ENCODE peak calls at places on chromosomes 4 and X, in four cellular contexts. One of them, this sample, is unnamed.

GRCh38 chr4:57490520-57490919 is 380.3 kb upstream of the IGFBP7 start:
- DNase-seq in endothelial cell of umbilical vein: no peak
- DNase-seq in IMR-90: no peak
- DNase-seq in stomach: no peak
- DNase-seq in this sample: no peak

GRCh38 chrX:37380920-37381319 is 31.8 kb downstream of the PRRG1 start:
- DNase-seq in endothelial cell of umbilical vein: peak
- DNase-seq in IMR-90: peak
- DNase-seq in stomach: no peak
- DNase-seq in this sample: no peak

GRCh38 chr4:8647626-8648025 is 55.1 kb downstream of the CPZ start:
- DNase-seq in endothelial cell of umbilical vein: no peak
- DNase-seq in IMR-90: no peak
- DNase-seq in stomach: peak
- DNase-seq in this sample: peak

GRCh38 chrX:94961730-94962129 is 1287.7 kb downstream of the FAM133A start:
- DNase-seq in endothelial cell of umbilical vein: no peak
- DNase-seq in IMR-90: no peak
- DNase-seq in stomach: no peak
- DNase-seq in this sample: no peak

GRCh38 chr4:178577933-178578332 is 1135.7 kb upstream of the AGA start:
- DNase-seq in endothelial cell of umbilical vein: no peak
- DNase-seq in IMR-90: no peak
- DNase-seq in stomach: no peak
- DNase-seq in this sample: no peak

GRCh38 chr4:105979506-105979905 is 84.2 kb downstream of the NPNT start:
- DNase-seq in endothelial cell of umbilical vein: no peak
- DNase-seq in IMR-90: no peak
- DNase-seq in stomach: no peak
- DNase-seq in this sample: no peak

GRCh38 chr4:33060873-33061542 is 2340.8 kb downstream of the PCDH7 start:
- DNase-seq in endothelial cell of umbilical vein: no peak
- DNase-seq in IMR-90: peak
- DNase-seq in stomach: no peak
- DNase-seq in this sample: no peak

GRCh38 chrX:7330971-7331746 is 183.2 kb upstream of the PUDP start:
- DNase-seq in endothelial cell of umbilical vein: no peak
- DNase-seq in IMR-90: peak
- DNase-seq in stomach: no peak
- DNase-seq in this sample: no peak

GRCh38 chrX:120286733-120287512 is 24.3 kb downstream of the TMEM255A start:
- DNase-seq in endothelial cell of umbilical vein: no peak
- DNase-seq in IMR-90: no peak
- DNase-seq in stomach: no peak
- DNase-seq in this sample: no peak

GRCh38 chrX:67724359-67725110 is 180.7 kb downstream of the AR start:
- DNase-seq in endothelial cell of umbilical vein: no peak
- DNase-seq in IMR-90: no peak
- DNase-seq in stomach: no peak
- DNase-seq in this sample: no peak

GRCh38 chr4:82789377-82789776 is 9.2 kb downstream of the SCD5 start:
- DNase-seq in endothelial cell of umbilical vein: no peak
- DNase-seq in IMR-90: no peak
- DNase-seq in stomach: no peak
- DNase-seq in this sample: no peak

GRCh38 chr4:7169134-7169533 is 23.2 kb upstream of the SORCS2 start:
- DNase-seq in endothelial cell of umbilical vein: no peak
- DNase-seq in IMR-90: no peak
- DNase-seq in stomach: no peak
- DNase-seq in this sample: peak

GRCh38 chr4:62901101-62901500 is 1508.1 kb downstream of the TECRL start:
- DNase-seq in endothelial cell of umbilical vein: no peak
- DNase-seq in IMR-90: no peak
- DNase-seq in stomach: no peak
- DNase-seq in this sample: no peak

GRCh38 chr4:62896721-62897120 is 1512.5 kb downstream of the TECRL start:
- DNase-seq in endothelial cell of umbilical vein: no peak
- DNase-seq in IMR-90: no peak
- DNase-seq in stomach: no peak
- DNase-seq in this sample: peak

GRCh38 chr4:62898115-62898514 is 1511.1 kb downstream of the TECRL start:
- DNase-seq in endothelial cell of umbilical vein: no peak
- DNase-seq in IMR-90: no peak
- DNase-seq in stomach: no peak
- DNase-seq in this sample: peak

DNA sequence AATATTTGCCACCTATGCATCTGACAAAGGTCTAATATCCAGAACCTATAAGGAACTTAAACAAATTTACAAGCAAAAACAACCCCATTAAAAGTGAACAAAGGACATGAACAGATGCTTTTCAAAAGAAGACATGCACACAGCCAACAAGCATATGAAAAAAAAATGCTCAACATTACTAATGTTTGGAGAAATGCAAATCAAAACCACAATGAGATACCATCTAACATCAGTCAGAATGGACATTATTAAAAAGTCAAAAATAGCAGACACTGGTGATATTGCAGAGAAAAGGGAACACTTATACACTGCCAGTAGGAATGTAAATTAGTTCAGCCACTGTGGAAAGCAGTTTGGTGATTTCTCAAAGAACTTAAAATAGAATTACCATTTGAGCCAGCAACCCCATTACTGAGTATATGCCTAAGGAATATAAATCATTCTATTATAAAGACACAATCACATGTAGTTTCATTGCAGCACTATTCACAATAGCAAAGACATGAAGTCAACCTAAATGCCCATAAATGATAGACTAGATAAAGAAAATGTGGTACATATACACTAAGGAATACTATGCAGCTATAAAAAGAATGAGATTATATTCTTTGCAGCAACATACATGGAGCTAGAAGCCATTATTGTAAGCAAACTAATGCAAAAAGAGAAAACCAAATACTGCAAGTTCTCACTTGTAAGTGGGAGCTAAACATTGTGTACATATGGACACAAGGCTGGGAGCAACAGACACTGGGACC is 1509.5 kb downstream of the TECRL start:
- DNase-seq in endothelial cell of umbilical vein: no peak
- DNase-seq in IMR-90: no peak
- DNase-seq in stomach: no peak
- DNase-seq in this sample: no peak
- H3K27ac ChIP-seq in endothelial cell of umbilical vein: no peak
- H3K27ac ChIP-seq in IMR-90: no peak
- H3K27ac ChIP-seq in stomach: no peak
- H3K27ac ChIP-seq in this sample: no peak

GRCh38 chrX:53550756-53551463 is 116.7 kb upstream of the HSD17B10 start:
- DNase-seq in endothelial cell of umbilical vein: no peak
- DNase-seq in IMR-90: no peak
- DNase-seq in stomach: no peak
- DNase-seq in this sample: no peak

GRCh38 chrX:53544936-53545335 is 110.8 kb upstream of the HSD17B10 start:
- DNase-seq in endothelial cell of umbilical vein: no peak
- DNase-seq in IMR-90: no peak
- DNase-seq in stomach: no peak
- DNase-seq in this sample: no peak

GRCh38 chrX:53547668-53548067 is 113.5 kb upstream of the HSD17B10 start:
- DNase-seq in endothelial cell of umbilical vein: no peak
- DNase-seq in IMR-90: no peak
- DNase-seq in stomach: no peak
- DNase-seq in this sample: no peak
- TF ChIP-seq POLR2A in endothelial cell of umbilical vein: no peak
- TF ChIP-seq POLR2A in IMR-90: no peak
- TF ChIP-seq POLR2A in stomach: no peak
- TF ChIP-seq POLR2A in this sample: no peak

DNA sequence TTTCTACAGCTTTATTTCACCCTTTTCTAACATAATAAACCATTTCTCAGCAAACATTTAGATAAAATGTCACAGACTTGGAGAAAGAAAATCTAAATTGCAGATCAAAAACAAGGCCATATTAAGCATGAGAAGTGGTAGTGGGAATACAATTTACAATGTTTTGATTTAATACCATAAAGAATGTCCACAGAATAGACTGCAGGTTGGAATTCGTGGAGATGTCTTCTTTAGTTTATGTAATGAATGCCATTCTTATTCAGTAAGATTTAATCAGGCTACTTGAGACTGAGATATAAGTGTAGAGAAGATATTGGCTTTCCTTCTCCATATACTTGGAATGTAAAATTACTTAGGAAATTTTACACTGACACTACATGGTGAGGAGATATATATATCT is 91.9 kb upstream of the ZFP42 start:
- DNase-seq in endothelial cell of umbilical vein: no peak
- DNase-seq in IMR-90: peak
- DNase-seq in stomach: no peak
- DNase-seq in this sample: no peak
- H3K27ac ChIP-seq in endothelial cell of umbilical vein: no peak
- H3K27ac ChIP-seq in IMR-90: no peak
- H3K27ac ChIP-seq in stomach: no peak
- H3K27ac ChIP-seq in this sample: no peak

DNA sequence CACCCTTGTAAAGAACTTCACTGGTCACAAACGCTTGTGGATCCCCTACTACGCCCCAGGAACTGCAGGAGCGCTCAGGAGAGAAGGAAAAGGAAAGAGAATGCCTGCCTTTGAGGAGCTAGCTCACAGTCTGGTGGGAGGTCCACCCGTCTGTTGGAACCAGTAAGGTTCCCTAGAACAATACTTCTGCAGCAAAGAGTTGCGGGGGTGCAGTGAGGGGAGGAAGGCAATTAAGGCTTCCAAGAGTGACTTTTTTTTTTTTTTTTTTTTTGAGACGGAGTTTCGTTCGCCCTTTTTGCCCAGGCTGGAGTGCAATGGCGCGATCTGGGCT is 321 bp upstream of the CTPS2 start:
- DNase-seq in endothelial cell of umbilical vein: peak
- DNase-seq in IMR-90: no peak
- DNase-seq in stomach: no peak
- DNase-seq in this sample: no peak
- TF ChIP-seq POLR2A in endothelial cell of umbilical vein: no peak
- TF ChIP-seq POLR2A in IMR-90: no peak
- TF ChIP-seq POLR2A in stomach: no peak
- TF ChIP-seq POLR2A in this sample: no peak

DNA sequence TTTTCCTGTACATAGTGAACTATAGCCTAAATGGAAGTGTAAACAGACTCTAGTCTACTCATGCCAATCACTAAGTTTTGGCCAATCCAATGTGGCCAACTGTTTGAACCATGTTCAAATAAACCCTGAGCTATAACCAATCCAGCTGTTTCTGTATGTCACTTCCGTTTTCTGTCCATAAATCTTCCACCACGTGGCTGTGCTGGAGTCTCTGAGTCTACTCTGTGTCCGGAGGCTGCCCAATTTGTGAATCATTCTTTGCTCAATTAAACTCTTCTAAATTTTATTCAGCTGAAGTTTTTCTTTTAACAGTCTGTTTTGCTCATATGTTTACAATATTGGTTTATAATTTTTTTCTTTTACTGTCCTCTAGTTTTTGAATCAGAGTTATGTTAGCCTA is 112.3 kb upstream of the BANK1 start:
- DNase-seq in endothelial cell of umbilical vein: no peak
- DNase-seq in IMR-90: no peak
- DNase-seq in stomach: no peak
- DNase-seq in this sample: no peak
- H3K27ac ChIP-seq in endothelial cell of umbilical vein: no peak
- H3K27ac ChIP-seq in IMR-90: no peak
- H3K27ac ChIP-seq in stomach: no peak
- H3K27ac ChIP-seq in this sample: no peak

DNA sequence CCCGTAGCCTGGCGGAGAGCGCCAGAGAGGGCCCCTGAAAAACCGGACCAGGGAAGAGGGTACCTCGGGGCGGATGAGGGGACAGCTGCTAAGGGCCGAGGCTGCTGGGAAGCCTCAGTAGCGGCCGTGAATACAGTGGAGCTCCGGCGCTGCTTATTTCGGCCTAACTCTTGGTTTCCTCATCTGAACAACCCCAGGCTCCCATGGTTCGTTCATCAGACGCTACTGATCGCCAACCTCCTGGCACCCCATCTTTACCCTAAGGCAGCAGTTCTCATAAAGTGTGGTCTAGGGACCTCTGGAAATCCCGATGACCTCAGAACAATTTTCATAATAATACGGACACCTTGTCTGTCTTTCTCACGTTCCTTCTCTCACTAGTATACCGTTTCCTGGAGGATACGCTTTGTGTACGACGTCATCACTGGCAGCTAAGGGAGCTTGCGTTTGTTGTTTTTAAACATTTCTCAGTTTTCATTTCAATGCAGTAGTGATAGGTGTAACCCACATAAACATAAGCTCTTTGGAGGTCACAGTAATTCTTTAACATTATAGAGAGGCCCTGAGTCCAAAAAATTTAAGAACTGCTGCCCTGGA is 707 bp upstream of the RAB28 start:
- DNase-seq in endothelial cell of umbilical vein: no peak
- DNase-seq in IMR-90: peak
- DNase-seq in stomach: no peak
- DNase-seq in this sample: no peak
- TF ChIP-seq POLR2A in endothelial cell of umbilical vein: no peak
- TF ChIP-seq POLR2A in IMR-90: no peak
- TF ChIP-seq POLR2A in stomach: no peak
- TF ChIP-seq POLR2A in this sample: no peak

DNA sequence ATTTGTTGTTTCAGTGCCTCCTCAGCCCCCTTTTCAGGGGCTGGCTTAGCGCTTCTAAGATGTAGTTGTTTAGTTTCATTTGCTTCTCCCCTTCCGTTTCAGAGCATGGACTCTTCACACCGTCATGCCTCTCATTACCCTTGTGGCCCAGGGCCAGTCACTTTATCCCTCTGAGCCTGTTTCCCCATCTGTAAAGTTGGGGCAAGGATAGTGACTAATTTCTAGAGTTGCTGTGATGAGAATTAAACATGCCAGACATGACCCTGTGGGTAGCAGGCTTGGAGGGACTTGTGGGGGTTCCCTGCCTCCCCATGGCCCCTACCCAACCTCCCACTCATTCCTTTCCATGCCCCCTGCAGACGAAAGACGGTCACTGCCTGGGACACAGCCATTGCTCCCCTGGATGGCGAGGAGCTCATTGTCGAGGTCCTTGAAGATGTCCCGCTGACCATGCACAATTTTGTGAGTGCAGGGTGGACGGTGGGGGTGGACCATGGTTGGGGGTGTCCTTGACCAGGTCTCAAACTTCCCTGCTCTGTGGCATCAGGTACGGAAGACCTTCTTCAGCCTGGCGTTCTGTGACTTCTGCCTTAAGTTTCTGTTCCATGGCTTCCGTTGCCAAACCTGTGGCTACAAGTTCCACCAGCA is 3.6 kb downstream of the ARAF start:
- DNase-seq in endothelial cell of umbilical vein: no peak
- DNase-seq in IMR-90: no peak
- DNase-seq in stomach: no peak
- DNase-seq in this sample: no peak
- H3K27ac ChIP-seq in endothelial cell of umbilical vein: no peak
- H3K27ac ChIP-seq in IMR-90: no peak
- H3K27ac ChIP-seq in stomach: no peak
- H3K27ac ChIP-seq in this sample: no peak